ENCODE peak calls at places on chromosomes 4 and X, in five cellular contexts. O, G, P, Y and I are unnamed samples. For H3K4me1, the result is how much of the 10 kb centered on the place peaks cover.

GRCh38 chr4:170248576-170248975 is 158.8 kb upstream of the AADAT start:
- DNase-seq in Y (no peak), P (no peak), G (no peak), O (no peak), I (no peak)

GRCh38 chr4:148067307-148067916 is 335.5 kb downstream of the ARHGAP10 start:
- DNase-seq in Y (no peak), G (peak), O (no peak), P (no peak), I (no peak)

GRCh38 chrX:147899715-147900114 is 12.0 kb upstream of the FMR1 start:
- DNase-seq in O (no peak), Y (no peak), G (no peak), P (no peak), I (no peak)

GRCh38 chr4:139783761-139784484 is 118.3 kb downstream of the MGST2 start:
- DNase-seq in P (no peak), Y (no peak), O (no peak), G (no peak), I (no peak)

GRCh38 chrX:16239211-16239610 is 71.9 kb downstream of the MAGEB17 start:
- DNase-seq in Y (no peak), P (no peak), G (no peak), O (no peak), I (no peak)

GRCh38 chr4:55445921-55446577 is 50.3 kb downstream of the TMEM165 start:
- DNase-seq in O (no peak), Y (no peak), G (no peak), P (no peak), I (no peak)

GRCh38 chr4:113539408-113539807 is 222.1 kb downstream of the CAMK2D start:
- DNase-seq in P (no peak), Y (no peak), G (no peak), O (no peak), I (no peak)

GRCh38 chrX:11766487-11766886 is 8.4 kb downstream of the MSL3 start:
- DNase-seq in Y (no peak), O (no peak), G (no peak), P (no peak), I (no peak)

GRCh38 chr4:1309261-1310010 is 19.7 kb downstream of the MAEA start:
- DNase-seq in O (peak), P (peak), G (peak), Y (peak), I (peak)

GRCh38 chr4:54189140-54189539 is 40.0 kb upstream of the PDGFRA start:
- DNase-seq in P (no peak), O (no peak), Y (no peak), G (no peak), I (no peak)

GRCh38 chr4:1294424-1294823 is 4.7 kb downstream of the MAEA start:
- DNase-seq in Y (peak), O (no peak), G (no peak), P (peak), I (no peak)

GRCh38 chrX:45758319-45758718 is 557.6 kb upstream of the DIPK2B start:
- DNase-seq in P (no peak), O (no peak), G (no peak), Y (no peak), I (no peak)

GRCh38 chr4:22515145-22515887 is 550 bp downstream of the ADGRA3 start:
- DNase-seq in O (peak), P (peak), G (peak), Y (peak), I (no peak)

DNA sequence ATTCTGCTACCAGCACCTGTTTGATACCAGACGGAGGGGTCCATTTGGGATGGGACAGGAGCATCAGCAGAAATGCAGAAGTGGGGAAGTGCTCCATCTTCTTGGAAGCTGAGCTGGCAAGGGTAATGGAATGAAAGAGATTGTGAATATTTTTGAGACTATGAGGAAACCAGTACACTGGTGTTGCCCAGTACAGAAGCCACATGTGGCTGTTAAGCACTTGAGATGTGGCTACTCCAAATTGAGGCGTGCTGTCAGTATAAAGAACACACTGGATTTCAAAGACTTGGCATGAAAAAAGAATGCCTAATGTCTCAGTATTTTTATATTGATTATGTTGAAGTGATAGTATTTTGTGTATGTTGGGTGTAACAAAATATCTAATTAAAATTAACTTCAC is 153.4 kb downstream of the PTTG2 start:
- DNase-seq in Y (no peak), P (no peak), G (no peak), O (no peak), I (no peak)
- H3K4me1 ChIP-seq in Y (under half), P (under half), G (under half), O (under half), I (under half)

GRCh38 chr4:82362565-82362964 is 11.2 kb downstream of the HNRNPD start:
- DNase-seq in Y (no peak), G (no peak), P (no peak), O (no peak), I (no peak)

GRCh38 chr4:82371398-82371972 is 2.3 kb downstream of the HNRNPD start:
- DNase-seq in G (no peak), Y (no peak), P (no peak), O (no peak), I (no peak)

GRCh38 chr4:82363896-82364487 is 9.8 kb downstream of the HNRNPD start:
- DNase-seq in O (no peak), G (no peak), Y (no peak), P (no peak), I (no peak)

GRCh38 chr4:82372502-82372873 is 1.3 kb downstream of the HNRNPD start:
- DNase-seq in Y (no peak), P (peak), O (peak), G (peak), I (no peak)

DNA sequence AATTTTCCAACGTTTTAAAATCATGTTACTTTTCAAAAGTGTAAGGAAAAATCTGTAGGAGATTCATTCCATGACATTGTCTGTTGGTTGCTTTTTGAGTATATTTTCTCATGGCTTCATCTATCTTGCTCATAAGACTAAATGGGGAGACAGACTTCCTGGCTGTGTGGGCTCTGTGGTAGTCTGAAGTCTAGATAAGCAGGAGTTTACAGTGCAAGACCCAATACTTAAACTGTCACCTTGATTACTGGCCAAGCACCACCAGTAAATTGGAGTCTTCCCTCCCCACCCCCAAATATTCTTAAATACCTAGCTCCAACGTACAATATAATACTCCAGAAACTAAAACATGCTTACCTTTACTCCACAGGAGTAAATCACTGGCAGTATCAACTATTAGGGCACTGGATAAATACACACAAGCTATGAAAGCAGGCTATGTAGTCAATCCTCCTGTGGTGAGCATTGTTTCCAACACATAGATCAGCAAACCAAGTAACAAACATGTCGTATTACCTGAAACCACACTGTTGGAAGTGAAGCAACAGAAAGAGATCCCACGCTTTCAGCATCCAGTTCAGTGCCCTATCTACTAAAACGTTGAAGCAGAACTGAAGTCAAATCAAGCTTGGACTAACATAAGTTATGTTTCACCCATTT is 6.2 kb downstream of the HNRNPD start:
- DNase-seq in Y (no peak), G (no peak), P (no peak), O (no peak), I (no peak)
- H3K4me3 ChIP-seq in Y (no peak), G (no peak), P (no peak), O (no peak), I (no peak)

DNA sequence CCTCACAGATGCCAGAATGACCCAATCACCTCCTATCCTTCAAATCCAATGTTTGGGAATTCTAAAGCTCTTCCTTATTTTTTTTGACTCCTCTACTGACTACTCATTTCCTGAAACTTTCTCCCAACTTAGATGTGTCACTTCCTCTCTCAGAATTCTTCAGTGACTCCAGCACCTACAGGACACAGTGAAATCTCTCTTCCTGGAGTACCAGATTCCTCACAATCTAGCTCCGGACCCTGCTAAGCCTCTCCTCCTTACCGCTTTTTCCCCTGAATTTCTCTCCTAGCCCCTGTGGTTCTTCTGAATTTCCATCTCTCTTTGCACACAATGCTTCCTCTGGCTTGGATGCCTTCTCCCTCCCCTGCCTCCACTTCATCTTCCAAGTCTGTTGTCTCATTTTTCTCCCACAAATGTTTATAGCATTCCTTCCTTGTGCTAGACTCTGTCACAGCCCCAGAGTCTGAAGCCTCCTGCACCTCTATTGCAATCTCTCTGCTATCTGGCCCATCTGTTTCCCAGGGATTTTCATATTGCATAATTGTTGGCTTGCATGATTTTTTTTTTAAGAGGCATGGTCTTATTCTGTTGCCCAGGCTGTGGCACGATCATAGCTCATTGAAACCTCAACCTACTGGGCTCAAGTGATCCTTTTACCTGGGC is 80.1 kb downstream of the ANAPC4 start:
- DNase-seq in P (no peak), O (no peak), G (no peak), Y (no peak), I (no peak)
- H3K4me1 ChIP-seq in P (under half), O (under half), G (under half), Y (under half), I (under half)

GRCh38 chrX:40243699-40244098 is 145.9 kb upstream of the BCOR start:
- DNase-seq in Y (no peak), P (no peak), O (no peak), G (no peak), I (no peak)
- H3K4me3 ChIP-seq in Y (no peak), P (no peak), O (no peak), G (no peak), I (no peak)